ENCODE peak calls at places on chromosomes 3 and 15, in nine cellular contexts. W, T, O, H, K, I, D, L and F are unnamed samples.

GRCh38 chr3:99473321-99473751 is 165.1 kb upstream of the COL8A1 start:
- DNase-seq in W (peak), T (no peak), O (peak), H (no peak), K (peak), I (no peak), D (no peak), L (no peak), F (no peak)

GRCh38 chr3:157077565-157077991 is 82.4 kb downstream of the CCNL1 start:
- DNase-seq in W (no peak), T (peak), O (no peak), H (no peak), K (peak), I (no peak), D (no peak), L (no peak), F (no peak)

GRCh38 chr3:109545746-109546145 is 208.4 kb upstream of the DPPA4 start:
- DNase-seq in W (no peak), T (no peak), O (no peak), H (no peak), K (no peak), I (no peak), D (no peak), L (no peak), F (no peak)

GRCh38 chr3:51500632-51501131 is 867 bp upstream of the DCAF1 start:
- DNase-seq in W (no peak), T (no peak), O (no peak), H (no peak), K (no peak), I (no peak), D (no peak), L (no peak), F (no peak)

GRCh38 chr3:60461199-60461598 is 790.1 kb downstream of the FHIT start:
- DNase-seq in W (peak), T (no peak), O (no peak), H (no peak), K (peak), I (no peak), D (no peak), L (no peak), F (no peak)

GRCh38 chr15:75042730-75043508 is 19.5 kb downstream of the PPCDC start:
- DNase-seq in W (no peak), T (peak), O (peak), H (peak), K (peak), I (peak), D (peak), L (peak), F (peak)

GRCh38 chr3:179450901-179451334 is 352 bp downstream of the GNB4 start:
- DNase-seq in W (peak), T (no peak), O (no peak), H (no peak), K (peak), I (peak), D (peak), L (peak), F (no peak)

GRCh38 chr15:39918688-39919385 is 1.2 kb downstream of the GPR176 start:
- DNase-seq in W (peak), T (no peak), O (peak), H (no peak), K (peak), I (peak), D (no peak), L (no peak), F (no peak)

GRCh38 chr3:34376691-34377090 is 578.3 kb downstream of the PDCD6IP start:
- DNase-seq in W (no peak), T (no peak), O (no peak), H (no peak), K (no peak), I (no peak), D (no peak), L (no peak), F (no peak)

DNA sequence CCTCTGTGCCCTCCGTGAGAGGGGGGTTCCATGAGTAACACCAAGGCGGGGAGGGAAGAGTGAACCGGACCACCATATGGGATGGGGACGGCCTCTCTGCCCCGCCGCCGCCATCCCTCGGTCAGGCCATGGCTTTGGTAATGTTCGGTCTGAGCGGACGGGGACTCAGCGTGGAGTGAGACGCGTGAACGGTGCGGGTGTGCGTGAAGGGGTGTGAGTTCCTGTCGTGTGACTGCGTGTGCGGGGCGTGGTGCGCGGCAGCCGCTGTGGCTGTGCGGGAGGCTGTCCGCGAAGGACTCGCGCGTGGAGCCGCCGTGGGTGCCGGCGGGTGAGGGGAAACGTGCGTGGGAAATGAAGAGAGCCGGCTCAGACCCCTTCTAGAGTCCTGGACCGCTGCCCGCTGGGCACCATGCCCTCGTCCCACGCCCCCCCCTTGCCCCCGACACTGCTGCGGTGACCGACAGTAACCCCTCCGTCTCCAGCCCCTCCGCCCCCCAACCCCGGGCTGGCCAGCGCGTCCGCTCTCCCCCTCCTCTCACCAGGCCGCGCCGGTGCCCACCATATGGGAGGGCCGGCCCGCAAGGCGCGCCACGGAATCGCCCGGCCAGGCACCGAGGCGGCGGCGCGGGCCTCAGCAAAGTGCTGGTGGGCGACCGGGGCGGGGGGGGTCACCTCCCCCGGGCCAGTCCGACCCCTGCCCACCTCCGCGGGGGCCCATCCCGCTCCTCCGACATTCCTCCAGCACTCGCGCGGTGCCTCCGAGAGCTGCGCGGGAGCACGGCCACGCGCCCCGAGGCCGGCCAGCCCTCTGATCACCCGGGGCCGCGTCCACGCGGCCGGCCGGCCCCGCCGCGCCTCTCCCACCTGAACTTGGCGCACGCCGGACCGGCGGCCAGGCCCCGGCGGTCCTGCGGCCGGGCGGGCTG is 572 bp downstream of the KLF15 start:
- DNase-seq in W (no peak), T (no peak), O (no peak), H (no peak), K (peak), I (peak), D (peak), L (peak), F (no peak)
- TF ChIP-seq EZH2 in W (no peak), T (no peak), O (peak), H (peak), K (no peak), I (peak), D (no peak), L (no peak), F (no peak)

GRCh38 chr15:40928975-40929729 is at the start of gene DLL4:
- DNase-seq in W (peak), T (peak), O (peak), H (no peak), K (peak), I (peak), D (peak), L (peak), F (peak)
- TF ChIP-seq EZH2 in W (peak), T (no peak), O (no peak), H (peak), K (no peak), I (no peak), D (peak), L (peak), F (no peak)

DNA sequence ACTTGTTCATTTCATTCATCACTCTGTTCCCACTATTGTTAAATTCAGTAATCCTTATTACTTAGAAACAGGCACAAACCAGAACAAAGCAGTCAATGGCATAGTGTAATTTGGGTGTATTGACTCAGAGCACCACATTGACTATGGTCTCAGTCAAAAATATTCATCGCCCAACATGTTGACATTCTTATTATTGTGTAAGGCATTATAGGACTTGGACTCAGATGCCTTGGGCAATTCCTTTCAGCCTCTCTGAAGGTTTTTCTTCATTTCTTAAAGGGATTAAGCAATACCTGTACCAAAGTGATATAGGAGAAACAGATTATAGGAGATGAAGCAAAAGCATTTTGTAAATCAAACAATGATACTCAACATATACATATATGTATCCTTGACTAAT is 114.7 kb upstream of the BHLHE40 start:
- DNase-seq in W (peak), T (no peak), O (no peak), H (no peak), K (peak), I (no peak), D (no peak), L (no peak), F (no peak)
- TF ChIP-seq EZH2 in W (no peak), T (no peak), O (no peak), H (no peak), K (no peak), I (no peak), D (no peak), L (no peak), F (no peak)

DNA sequence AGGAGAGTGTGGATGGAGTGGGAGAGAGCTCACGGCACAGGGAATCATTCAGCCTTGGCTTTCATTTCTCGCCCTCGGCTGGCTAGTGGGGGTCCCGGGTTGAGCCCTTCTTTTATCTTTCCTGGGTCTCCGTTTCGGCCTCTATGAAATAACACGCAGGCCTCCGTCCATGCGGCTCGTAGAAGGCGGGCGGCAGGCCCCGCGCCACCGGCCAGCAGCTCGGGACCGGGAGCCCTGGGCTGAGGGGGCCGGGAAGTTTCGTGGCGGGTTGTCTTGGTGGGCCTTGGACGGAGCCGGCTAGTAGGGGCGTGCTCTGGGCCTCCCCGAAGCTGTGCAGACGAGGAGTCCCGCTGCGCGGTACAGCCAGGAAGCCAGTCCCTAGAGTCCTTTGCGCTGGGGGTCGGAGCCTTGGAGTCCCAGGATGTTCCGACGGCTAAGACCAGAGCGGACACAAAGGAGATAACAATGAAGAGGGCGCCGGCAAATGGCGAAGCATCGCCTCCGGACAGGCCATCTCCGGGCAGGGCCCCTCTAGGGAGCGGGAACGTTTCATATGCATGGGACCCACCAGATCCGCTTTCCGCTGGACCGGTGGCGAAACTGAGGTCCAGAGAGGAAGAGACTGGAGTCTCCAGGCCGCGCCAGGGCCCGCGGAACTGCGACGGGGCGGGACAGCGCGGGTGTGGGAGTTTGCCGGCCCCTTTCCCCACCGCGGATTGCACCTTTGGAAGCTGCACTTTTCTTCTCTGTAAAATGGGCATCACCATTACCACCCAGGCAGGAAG is 4.3 kb downstream of the RNU6-1 start:
- DNase-seq in W (no peak), T (no peak), O (no peak), H (no peak), K (no peak), I (no peak), D (peak), L (no peak), F (no peak)
- TF ChIP-seq EZH2 in W (peak), T (no peak), O (no peak), H (no peak), K (peak), I (peak), D (peak), L (peak), F (no peak)

GRCh38 chr15:67820992-67821783 is 4.1 kb upstream of the SKOR1 start:
- DNase-seq in W (peak), T (no peak), O (peak), H (no peak), K (peak), I (peak), D (peak), L (peak), F (no peak)

GRCh38 chr15:67823371-67824156 is 1.7 kb upstream of the SKOR1 start:
- DNase-seq in W (no peak), T (no peak), O (no peak), H (no peak), K (no peak), I (no peak), D (peak), L (no peak), F (no peak)

GRCh38 chr15:67820147-67820991 is 4.9 kb upstream of the SKOR1 start:
- DNase-seq in W (no peak), T (no peak), O (no peak), H (no peak), K (no peak), I (no peak), D (no peak), L (no peak), F (no peak)

GRCh38 chr15:67822537-67823370 is 2.6 kb upstream of the SKOR1 start:
- DNase-seq in W (no peak), T (no peak), O (no peak), H (no peak), K (no peak), I (no peak), D (no peak), L (no peak), F (no peak)

DNA sequence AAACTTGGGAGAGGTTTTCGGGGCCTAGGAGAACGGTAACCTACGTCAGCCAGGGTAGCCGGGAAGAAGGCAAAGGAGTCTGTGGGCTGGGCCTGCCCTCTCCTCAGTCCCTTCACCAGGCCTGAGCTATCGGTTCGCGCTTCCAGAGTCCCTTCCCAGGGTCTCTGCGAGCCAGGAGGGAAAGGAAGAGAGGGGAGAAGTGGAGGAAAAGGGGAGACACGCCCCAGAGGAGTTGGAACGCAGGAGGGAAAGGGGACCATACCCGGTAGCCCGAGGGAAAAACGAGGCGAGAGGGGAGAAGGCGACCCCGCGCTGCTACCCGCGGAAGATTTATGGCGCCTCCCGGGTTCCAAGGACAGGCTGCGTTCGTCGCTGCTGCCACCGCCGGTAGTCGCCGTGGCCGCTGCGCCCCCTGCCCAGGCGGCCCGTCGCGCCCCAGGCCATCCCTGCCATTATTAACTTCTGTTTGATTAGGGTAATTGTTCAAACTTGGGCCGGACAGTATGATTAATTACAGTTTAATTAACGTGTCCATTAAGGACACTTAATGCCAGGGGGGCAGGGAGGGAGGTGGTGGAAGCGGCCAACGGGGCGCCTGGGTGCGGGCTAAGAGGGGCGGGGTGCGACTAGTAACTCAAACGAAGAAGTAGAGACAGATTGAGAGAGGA is 3.4 kb upstream of the SKOR1 start:
- DNase-seq in W (no peak), T (no peak), O (no peak), H (no peak), K (no peak), I (no peak), D (peak), L (no peak), F (no peak)
- TF ChIP-seq EZH2 in W (peak), T (no peak), O (no peak), H (no peak), K (no peak), I (no peak), D (peak), L (peak), F (no peak)

GRCh38 chr15:47185222-47185800 is 532.0 kb upstream of the SEMA6D start:
- DNase-seq in W (peak), T (no peak), O (no peak), H (no peak), K (no peak), I (no peak), D (no peak), L (no peak), F (no peak)
- TF ChIP-seq EZH2 in W (no peak), T (no peak), O (no peak), H (no peak), K (peak), I (no peak), D (no peak), L (no peak), F (no peak)

GRCh38 chr3:10327592-10327991 is 6.7 kb upstream of the SEC13 start:
- DNase-seq in W (no peak), T (no peak), O (no peak), H (no peak), K (no peak), I (no peak), D (no peak), L (no peak), F (no peak)
- TF ChIP-seq EZH2 in W (no peak), T (peak), O (no peak), H (no peak), K (no peak), I (no peak), D (no peak), L (no peak), F (peak)

DNA sequence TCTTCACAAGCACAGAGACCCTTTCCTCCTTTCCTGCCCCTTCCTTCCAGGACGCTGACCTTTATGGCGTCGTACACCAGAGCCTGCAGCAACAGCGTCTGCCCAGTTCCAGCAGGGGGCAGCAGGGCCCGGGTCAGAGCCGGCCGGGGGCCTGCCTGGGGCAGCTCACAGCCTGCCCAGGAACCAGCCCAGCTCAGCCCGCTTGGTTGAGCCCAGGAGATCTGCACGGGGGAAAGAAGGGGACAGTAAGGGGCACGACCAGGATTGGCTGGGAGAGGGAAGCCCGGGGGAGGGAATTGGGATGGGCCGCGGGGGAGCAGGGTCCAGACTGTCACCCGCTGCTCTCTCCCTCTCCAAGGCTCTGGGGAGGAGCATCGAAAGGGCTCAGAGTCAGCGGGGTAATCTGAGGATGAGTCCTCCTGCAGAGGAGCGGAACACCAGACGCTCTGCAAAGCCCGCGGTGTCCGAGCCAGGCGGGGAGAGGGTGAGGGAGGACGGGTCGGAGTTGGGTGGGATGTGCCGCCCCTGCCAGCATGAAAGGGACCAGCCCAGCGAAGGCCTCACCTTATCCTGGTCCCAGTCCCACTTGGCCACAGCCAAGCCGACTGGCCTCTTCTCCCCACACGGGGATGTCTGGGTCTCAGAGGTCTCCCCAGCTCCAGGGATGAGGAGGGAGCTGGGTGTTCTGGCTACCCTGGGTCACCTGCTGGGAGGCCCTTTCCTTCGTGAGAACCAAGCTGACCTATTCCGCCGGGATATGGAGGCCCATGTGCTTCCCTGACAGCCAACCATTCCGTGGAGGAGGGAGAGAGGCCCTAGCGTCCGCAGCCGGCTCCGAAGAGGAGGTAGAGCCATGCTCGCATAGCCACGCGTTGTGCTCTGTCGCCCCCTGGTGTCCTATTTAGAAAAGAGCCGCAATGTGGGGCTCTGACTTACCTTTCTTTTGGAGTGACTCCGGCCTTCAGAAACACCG is 7.4 kb upstream of the IGDCC3 start:
- DNase-seq in W (peak), T (peak), O (peak), H (no peak), K (peak), I (peak), D (peak), L (peak), F (peak)
- TF ChIP-seq EZH2 in W (no peak), T (no peak), O (no peak), H (no peak), K (no peak), I (no peak), D (no peak), L (no peak), F (no peak)

GRCh38 chr3:123815981-123816380 is 68.2 kb downstream of the MYLK start:
- DNase-seq in W (no peak), T (no peak), O (no peak), H (no peak), K (no peak), I (no peak), D (no peak), L (no peak), F (no peak)

GRCh38 chr3:123818921-123819429 is 65.2 kb downstream of the MYLK start:
- DNase-seq in W (peak), T (no peak), O (peak), H (no peak), K (peak), I (peak), D (no peak), L (peak), F (peak)

GRCh38 chr3:123817413-123817812 is 66.7 kb downstream of the MYLK start:
- DNase-seq in W (no peak), T (no peak), O (no peak), H (no peak), K (peak), I (no peak), D (no peak), L (no peak), F (no peak)

GRCh38 chr3:123818324-123818920 is 65.7 kb downstream of the MYLK start:
- DNase-seq in W (no peak), T (no peak), O (no peak), H (no peak), K (no peak), I (no peak), D (no peak), L (no peak), F (no peak)

DNA sequence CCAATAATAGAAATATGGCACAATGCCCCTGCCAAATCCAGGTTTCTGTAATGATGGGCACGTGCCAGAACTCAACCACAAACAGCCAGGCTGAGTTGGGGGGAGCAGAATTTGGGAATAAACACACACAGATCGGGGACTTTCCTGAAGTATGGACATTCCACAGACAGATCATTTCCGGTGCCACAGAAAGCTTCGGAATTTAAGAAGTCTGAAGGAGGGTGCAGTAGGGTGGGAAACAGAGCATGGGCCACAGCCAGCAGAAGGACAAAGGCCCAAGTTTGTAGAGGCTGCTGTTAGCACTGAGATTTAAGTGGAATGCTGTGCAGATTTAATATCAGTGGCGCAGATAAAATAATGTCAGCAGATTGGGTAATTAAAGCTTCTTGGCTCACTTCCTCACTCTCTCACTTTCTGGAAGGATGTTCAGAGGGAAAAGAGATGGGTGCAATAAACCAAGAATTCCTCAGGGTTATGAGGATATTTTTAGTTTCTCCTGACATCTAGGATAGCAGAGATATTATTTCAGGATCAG is 67.4 kb downstream of the MYLK start:
- DNase-seq in W (peak), T (no peak), O (no peak), H (no peak), K (peak), I (no peak), D (no peak), L (no peak), F (no peak)
- TF ChIP-seq EZH2 in W (no peak), T (no peak), O (no peak), H (no peak), K (no peak), I (no peak), D (no peak), L (no peak), F (no peak)